ENCODE peak calls at places on chromosomes 13 and 19, in seven cellular contexts. One of them, this sample, is unnamed.

GRCh38 chr13:31159306-31159705 is 2.4 kb downstream of the HSPH1 start:
- DNase-seq in fibroblast of lung: no peak
- DNase-seq in astrocyte of the cerebellum: no peak
- DNase-seq in hepatocyte: no peak
- DNase-seq in pancreas: no peak
- DNase-seq in CD4-positive, alpha-beta memory T cell: no peak
- DNase-seq in naive thymus-derived CD4-positive, alpha-beta T cell: no peak
- DNase-seq in this sample: no peak

GRCh38 chr19:35229601-35230000 is 1.1 kb upstream of the FAM187B start:
- DNase-seq in CD4-positive, alpha-beta memory T cell: no peak
- DNase-seq in astrocyte of the cerebellum: no peak
- DNase-seq in pancreas: no peak
- DNase-seq in hepatocyte: no peak
- DNase-seq in fibroblast of lung: no peak
- DNase-seq in naive thymus-derived CD4-positive, alpha-beta T cell: peak; percentile 9
- DNase-seq in this sample: no peak

GRCh38 chr13:31090921-31091624 is 70.6 kb downstream of the HSPH1 start:
- DNase-seq in hepatocyte: no peak
- DNase-seq in pancreas: peak; percentile 26
- DNase-seq in astrocyte of the cerebellum: no peak
- DNase-seq in fibroblast of lung: peak; percentile 22
- DNase-seq in naive thymus-derived CD4-positive, alpha-beta T cell: no peak
- DNase-seq in CD4-positive, alpha-beta memory T cell: no peak
- DNase-seq in this sample: no peak

GRCh38 chr19:18589380-18590272 is 1.0 kb downstream of the REX1BD start:
- DNase-seq in fibroblast of lung: peak; percentile 48
- DNase-seq in naive thymus-derived CD4-positive, alpha-beta T cell: no peak
- DNase-seq in CD4-positive, alpha-beta memory T cell: peak; percentile 77
- DNase-seq in astrocyte of the cerebellum: no peak
- DNase-seq in hepatocyte: peak; percentile 89
- DNase-seq in pancreas: peak; percentile 78
- DNase-seq in this sample: peak; percentile 76

GRCh38 chr13:99859178-99860177 is 112.1 kb downstream of the ZIC5 start:
- DNase-seq in CD4-positive, alpha-beta memory T cell: peak; percentile 2
- DNase-seq in hepatocyte: no peak
- DNase-seq in pancreas: no peak
- DNase-seq in astrocyte of the cerebellum: no peak
- DNase-seq in fibroblast of lung: no peak
- DNase-seq in naive thymus-derived CD4-positive, alpha-beta T cell: peak; percentile 63
- DNase-seq in this sample: peak; percentile 94

GRCh38 chr13:108276060-108276459 is 6.5 kb downstream of the TNFSF13B start:
- DNase-seq in CD4-positive, alpha-beta memory T cell: no peak
- DNase-seq in astrocyte of the cerebellum: no peak
- DNase-seq in fibroblast of lung: peak; percentile 75
- DNase-seq in pancreas: no peak
- DNase-seq in naive thymus-derived CD4-positive, alpha-beta T cell: no peak
- DNase-seq in hepatocyte: no peak
- DNase-seq in this sample: no peak

GRCh38 chr19:3808420-3809143 is 22.4 kb upstream of the MATK start:
- DNase-seq in fibroblast of lung: no peak
- DNase-seq in pancreas: no peak
- DNase-seq in naive thymus-derived CD4-positive, alpha-beta T cell: no peak
- DNase-seq in hepatocyte: no peak
- DNase-seq in CD4-positive, alpha-beta memory T cell: no peak
- DNase-seq in astrocyte of the cerebellum: no peak
- DNase-seq in this sample: no peak

GRCh38 chr19:32599736-32600157 is 18.8 kb downstream of the PDCD5 start:
- DNase-seq in pancreas: no peak
- DNase-seq in astrocyte of the cerebellum: peak; percentile 52
- DNase-seq in naive thymus-derived CD4-positive, alpha-beta T cell: no peak
- DNase-seq in CD4-positive, alpha-beta memory T cell: peak; percentile 53
- DNase-seq in hepatocyte: peak; percentile 71
- DNase-seq in fibroblast of lung: peak; percentile 74
- DNase-seq in this sample: peak; percentile 52

GRCh38 chr13:24230428-24231072 is 70.0 kb downstream of the SPATA13 start:
- DNase-seq in CD4-positive, alpha-beta memory T cell: no peak
- DNase-seq in pancreas: no peak
- DNase-seq in fibroblast of lung: no peak
- DNase-seq in astrocyte of the cerebellum: no peak
- DNase-seq in hepatocyte: no peak
- DNase-seq in naive thymus-derived CD4-positive, alpha-beta T cell: no peak
- DNase-seq in this sample: no peak

GRCh38 chr13:99407906-99408702 is 93.2 kb upstream of the TM9SF2 start:
- DNase-seq in pancreas: no peak
- DNase-seq in CD4-positive, alpha-beta memory T cell: no peak
- DNase-seq in naive thymus-derived CD4-positive, alpha-beta T cell: no peak
- DNase-seq in astrocyte of the cerebellum: no peak
- DNase-seq in fibroblast of lung: no peak
- DNase-seq in hepatocyte: no peak
- DNase-seq in this sample: no peak

GRCh38 chr13:30619731-30620130 is 2.0 kb downstream of the USPL1 start:
- DNase-seq in fibroblast of lung: peak; percentile 42
- DNase-seq in astrocyte of the cerebellum: no peak
- DNase-seq in CD4-positive, alpha-beta memory T cell: no peak
- DNase-seq in hepatocyte: no peak
- DNase-seq in naive thymus-derived CD4-positive, alpha-beta T cell: no peak
- DNase-seq in pancreas: no peak
- DNase-seq in this sample: no peak

GRCh38 chr19:55265173-55265572 is 6.4 kb upstream of the PPP6R1 start:
- DNase-seq in naive thymus-derived CD4-positive, alpha-beta T cell: no peak
- DNase-seq in astrocyte of the cerebellum: no peak
- DNase-seq in pancreas: no peak
- DNase-seq in CD4-positive, alpha-beta memory T cell: no peak
- DNase-seq in hepatocyte: no peak
- DNase-seq in fibroblast of lung: no peak
- DNase-seq in this sample: no peak

GRCh38 chr13:110812869-110813645 is 99.6 kb downstream of the ING1 start:
- DNase-seq in CD4-positive, alpha-beta memory T cell: no peak
- DNase-seq in astrocyte of the cerebellum: no peak
- DNase-seq in fibroblast of lung: no peak
- DNase-seq in hepatocyte: no peak
- DNase-seq in naive thymus-derived CD4-positive, alpha-beta T cell: peak; percentile 15
- DNase-seq in pancreas: no peak
- DNase-seq in this sample: no peak

GRCh38 chr13:97300871-97301270 is 78.7 kb downstream of the MBNL2 start:
- DNase-seq in astrocyte of the cerebellum: no peak
- DNase-seq in hepatocyte: no peak
- DNase-seq in pancreas: no peak
- DNase-seq in naive thymus-derived CD4-positive, alpha-beta T cell: no peak
- DNase-seq in fibroblast of lung: no peak
- DNase-seq in CD4-positive, alpha-beta memory T cell: no peak
- DNase-seq in this sample: no peak

GRCh38 chr13:44763604-44764311 is 187.6 kb upstream of the TSC22D1 start:
- DNase-seq in naive thymus-derived CD4-positive, alpha-beta T cell: no peak
- DNase-seq in astrocyte of the cerebellum: no peak
- DNase-seq in hepatocyte: no peak
- DNase-seq in fibroblast of lung: no peak
- DNase-seq in pancreas: peak; percentile 67
- DNase-seq in CD4-positive, alpha-beta memory T cell: no peak
- DNase-seq in this sample: no peak

GRCh38 chr13:112807653-112808376 is 118.0 kb downstream of the ATP11A start:
- DNase-seq in naive thymus-derived CD4-positive, alpha-beta T cell: no peak
- DNase-seq in fibroblast of lung: no peak
- DNase-seq in CD4-positive, alpha-beta memory T cell: no peak
- DNase-seq in hepatocyte: no peak
- DNase-seq in pancreas: no peak
- DNase-seq in astrocyte of the cerebellum: no peak
- DNase-seq in this sample: no peak

GRCh38 chr13:32878172-32878571 is 138.1 kb upstream of the KL start:
- DNase-seq in CD4-positive, alpha-beta memory T cell: no peak
- DNase-seq in astrocyte of the cerebellum: no peak
- DNase-seq in naive thymus-derived CD4-positive, alpha-beta T cell: no peak
- DNase-seq in pancreas: no peak
- DNase-seq in fibroblast of lung: no peak
- DNase-seq in hepatocyte: no peak
- DNase-seq in this sample: no peak

GRCh38 chr19:16496613-16496983 is 404 bp downstream of the C19orf44 start:
- DNase-seq in fibroblast of lung: peak; percentile 40
- DNase-seq in hepatocyte: no peak
- DNase-seq in pancreas: no peak
- DNase-seq in astrocyte of the cerebellum: no peak
- DNase-seq in naive thymus-derived CD4-positive, alpha-beta T cell: no peak
- DNase-seq in CD4-positive, alpha-beta memory T cell: no peak
- DNase-seq in this sample: no peak

GRCh38 chr19:2324220-2324948 is 4.0 kb downstream of the LSM7 start:
- DNase-seq in CD4-positive, alpha-beta memory T cell: no peak
- DNase-seq in pancreas: no peak
- DNase-seq in naive thymus-derived CD4-positive, alpha-beta T cell: no peak
- DNase-seq in hepatocyte: no peak
- DNase-seq in fibroblast of lung: no peak
- DNase-seq in astrocyte of the cerebellum: no peak
- DNase-seq in this sample: no peak
- H3K4me3 ChIP-seq in CD4-positive, alpha-beta memory T cell: no peak overlapping the region
- H3K4me3 ChIP-seq in pancreas: no peak overlapping the region
- H3K4me3 ChIP-seq in naive thymus-derived CD4-positive, alpha-beta T cell: no peak overlapping the region
- H3K4me3 ChIP-seq in hepatocyte: no peak overlapping the region
- H3K4me3 ChIP-seq in fibroblast of lung: no peak overlapping the region
- H3K4me3 ChIP-seq in astrocyte of the cerebellum: no peak overlapping the region
- H3K4me3 ChIP-seq in this sample: no peak overlapping the region

DNA sequence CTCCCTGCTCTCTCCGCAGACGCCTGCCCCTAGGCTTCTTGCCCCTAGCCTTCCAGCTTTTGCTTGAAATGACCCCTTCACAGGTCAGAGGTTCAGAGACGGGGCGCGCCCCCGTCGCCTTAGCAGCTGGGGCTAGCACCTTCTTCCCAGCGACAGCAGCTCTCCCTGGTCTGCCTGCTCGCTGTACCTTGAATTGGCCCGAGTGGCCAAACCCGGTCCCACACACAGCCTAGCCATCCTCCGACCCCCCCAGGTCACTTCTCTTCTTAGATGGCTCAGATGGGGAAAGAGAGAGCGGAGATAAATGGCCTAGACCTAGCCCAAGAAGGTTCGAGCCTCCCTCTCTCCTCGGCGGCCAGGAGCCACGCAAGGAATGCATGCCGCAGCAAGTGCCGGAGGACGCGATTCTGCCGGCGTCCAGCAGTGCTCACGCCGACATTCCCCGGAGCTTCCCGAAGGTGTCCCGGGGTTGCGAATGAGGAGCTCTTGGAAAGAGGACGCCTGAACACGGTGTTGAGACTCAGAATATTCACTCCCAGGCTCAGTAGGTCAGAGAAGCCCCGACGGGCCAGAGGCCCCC is 1.3 kb downstream of the CDX2 start:
- DNase-seq in naive thymus-derived CD4-positive, alpha-beta T cell: no peak
- DNase-seq in pancreas: no peak
- DNase-seq in CD4-positive, alpha-beta memory T cell: no peak
- DNase-seq in astrocyte of the cerebellum: no peak
- DNase-seq in hepatocyte: no peak
- DNase-seq in fibroblast of lung: no peak
- DNase-seq in this sample: no peak
- H3K4me3 ChIP-seq in naive thymus-derived CD4-positive, alpha-beta T cell: no peak overlapping the region
- H3K4me3 ChIP-seq in pancreas: peak overlapping the region; percentile 31
- H3K4me3 ChIP-seq in CD4-positive, alpha-beta memory T cell: no peak overlapping the region
- H3K4me3 ChIP-seq in astrocyte of the cerebellum: no peak overlapping the region
- H3K4me3 ChIP-seq in hepatocyte: peak overlapping the region; percentile 58
- H3K4me3 ChIP-seq in fibroblast of lung: no peak overlapping the region
- H3K4me3 ChIP-seq in this sample: no peak overlapping the region

DNA sequence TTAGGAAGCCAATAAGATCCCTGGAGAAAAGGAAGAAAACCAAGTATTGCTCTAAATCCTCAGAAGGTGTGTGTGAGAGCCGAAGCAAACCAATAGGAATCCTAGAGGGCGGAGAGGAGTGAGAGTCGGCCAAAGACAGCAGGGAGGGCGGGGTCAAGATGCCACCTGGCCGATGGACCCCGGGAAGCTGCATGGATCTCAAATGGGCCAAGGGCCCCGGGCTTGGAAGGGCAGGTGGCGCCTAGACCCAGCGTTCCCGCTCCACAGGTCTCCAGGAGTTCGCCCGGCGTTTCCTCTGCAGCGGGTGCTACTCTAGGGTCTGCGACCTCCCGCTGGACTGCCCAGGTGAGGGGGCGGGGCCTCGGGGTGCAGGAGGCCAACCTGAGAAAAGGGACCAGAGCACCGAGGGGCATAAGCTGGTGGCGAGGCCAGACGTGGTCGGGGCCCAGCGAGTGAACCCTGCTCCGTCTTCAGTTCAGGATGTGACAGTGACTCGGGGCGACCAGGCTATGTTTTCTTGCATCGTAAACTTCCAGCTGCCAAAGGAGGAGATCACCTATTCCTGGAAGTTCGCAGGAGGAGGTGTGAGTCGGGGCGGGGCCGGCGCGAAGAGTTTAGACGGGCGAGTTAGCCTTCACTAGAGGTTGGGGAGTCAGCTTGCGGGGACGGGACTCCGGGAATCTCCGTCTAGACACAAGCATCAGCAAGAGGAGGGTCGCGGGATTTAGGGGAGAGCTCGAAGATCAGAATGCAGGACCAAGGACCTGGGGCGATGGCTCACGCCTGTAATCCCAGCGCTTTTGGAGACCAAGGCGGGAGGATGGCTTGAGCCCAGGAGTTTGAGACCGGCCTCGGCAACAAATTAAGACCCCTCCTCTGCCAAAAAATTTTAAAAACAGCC is 9.9 kb downstream of the SPACA6 start:
- DNase-seq in fibroblast of lung: no peak
- DNase-seq in CD4-positive, alpha-beta memory T cell: no peak
- DNase-seq in pancreas: peak; percentile 77
- DNase-seq in naive thymus-derived CD4-positive, alpha-beta T cell: no peak
- DNase-seq in astrocyte of the cerebellum: no peak
- DNase-seq in hepatocyte: peak; percentile 54
- DNase-seq in this sample: no peak
- H3K4me3 ChIP-seq in fibroblast of lung: no peak overlapping the region
- H3K4me3 ChIP-seq in CD4-positive, alpha-beta memory T cell: peak overlapping the region; percentile 84
- H3K4me3 ChIP-seq in pancreas: peak overlapping the region; percentile 42
- H3K4me3 ChIP-seq in naive thymus-derived CD4-positive, alpha-beta T cell: peak overlapping the region; percentile 98
- H3K4me3 ChIP-seq in astrocyte of the cerebellum: no peak overlapping the region
- H3K4me3 ChIP-seq in hepatocyte: no peak overlapping the region
- H3K4me3 ChIP-seq in this sample: no peak overlapping the region

GRCh38 chr19:14059652-14060155 is 2.2 kb downstream of the PALM3 start:
- DNase-seq in hepatocyte: peak; percentile 49
- DNase-seq in pancreas: no peak
- DNase-seq in astrocyte of the cerebellum: no peak
- DNase-seq in naive thymus-derived CD4-positive, alpha-beta T cell: no peak
- DNase-seq in CD4-positive, alpha-beta memory T cell: no peak
- DNase-seq in fibroblast of lung: no peak
- DNase-seq in this sample: no peak

GRCh38 chr19:14061751-14062557 is at the start of gene PALM3:
- DNase-seq in pancreas: peak; percentile 85
- DNase-seq in hepatocyte: peak; percentile 60
- DNase-seq in naive thymus-derived CD4-positive, alpha-beta T cell: no peak
- DNase-seq in fibroblast of lung: no peak
- DNase-seq in astrocyte of the cerebellum: no peak
- DNase-seq in CD4-positive, alpha-beta memory T cell: no peak
- DNase-seq in this sample: no peak

GRCh38 chr19:14063100-14063499 is 1.2 kb upstream of the PALM3 start:
- DNase-seq in CD4-positive, alpha-beta memory T cell: no peak
- DNase-seq in hepatocyte: no peak
- DNase-seq in astrocyte of the cerebellum: no peak
- DNase-seq in fibroblast of lung: no peak
- DNase-seq in naive thymus-derived CD4-positive, alpha-beta T cell: no peak
- DNase-seq in pancreas: no peak
- DNase-seq in this sample: no peak

GRCh38 chr19:14061081-14061749 is 661 bp downstream of the PALM3 start:
- DNase-seq in astrocyte of the cerebellum: no peak
- DNase-seq in hepatocyte: peak; percentile 52
- DNase-seq in naive thymus-derived CD4-positive, alpha-beta T cell: no peak
- DNase-seq in pancreas: no peak
- DNase-seq in CD4-positive, alpha-beta memory T cell: no peak
- DNase-seq in fibroblast of lung: no peak
- DNase-seq in this sample: no peak

DNA sequence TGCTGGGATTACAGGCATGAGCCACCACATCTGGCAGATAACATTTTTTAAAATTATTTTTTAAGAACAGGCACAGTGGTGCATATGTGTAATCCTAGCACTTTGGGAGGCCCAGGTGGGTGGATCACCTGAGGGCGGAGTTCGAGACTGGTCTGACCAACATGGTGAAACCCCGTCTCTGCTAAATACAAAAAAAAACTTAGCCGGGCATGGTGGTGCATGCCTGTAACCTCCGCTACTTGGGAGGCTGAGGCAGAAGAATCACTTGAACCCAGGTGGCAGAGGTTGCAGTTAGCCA is 631 bp upstream of the PALM3 start:
- DNase-seq in CD4-positive, alpha-beta memory T cell: no peak
- DNase-seq in astrocyte of the cerebellum: no peak
- DNase-seq in pancreas: no peak
- DNase-seq in hepatocyte: no peak
- DNase-seq in fibroblast of lung: no peak
- DNase-seq in naive thymus-derived CD4-positive, alpha-beta T cell: no peak
- DNase-seq in this sample: no peak
- H3K4me3 ChIP-seq in CD4-positive, alpha-beta memory T cell: no peak overlapping the region
- H3K4me3 ChIP-seq in astrocyte of the cerebellum: no peak overlapping the region
- H3K4me3 ChIP-seq in pancreas: no peak overlapping the region
- H3K4me3 ChIP-seq in hepatocyte: no peak overlapping the region
- H3K4me3 ChIP-seq in fibroblast of lung: no peak overlapping the region
- H3K4me3 ChIP-seq in naive thymus-derived CD4-positive, alpha-beta T cell: no peak overlapping the region
- H3K4me3 ChIP-seq in this sample: no peak overlapping the region

This sample was measured in MM.1S.